ENCODE peak calls at places on chromosome 20, in six cellular contexts. S is stomach; V is CD8-positive, alpha-beta T cell; Y is HCT116; D is T-helper 9 cell; H is endothelial cell. J is an unnamed sample.

GRCh38 chr20:5776074-5776473 is 25.9 kb downstream of the SHLD1 start:
- DNase-seq in S (no peak), V (no peak), Y (no peak), D (no peak), H (no peak), J (no peak)

GRCh38 chr20:10671221-10671849 is 2.5 kb downstream of the JAG1 start:
- DNase-seq in S (peak; percentile 74), V (peak; percentile 28), Y (no peak), D (no peak), H (peak; percentile 50), J (peak; percentile 94)

GRCh38 chr20:40506567-40506966 is 182.5 kb downstream of the MAFB start:
- DNase-seq in S (peak; percentile 66), V (peak; percentile 13), Y (peak; percentile 78), D (no peak), H (no peak), J (peak; percentile 83)

GRCh38 chr20:9323622-9324021 is 190.8 kb upstream of the LAMP5 start:
- DNase-seq in S (no peak), V (no peak), Y (peak; percentile 7), D (no peak), H (peak; percentile 48), J (no peak)

GRCh38 chr20:53926428-53927028 is 143.9 kb downstream of the BCAS1 start:
- DNase-seq in S (peak; percentile 45), V (no peak), Y (no peak), D (no peak), H (no peak), J (peak; percentile 97)

GRCh38 chr20:11917663-11918062 is at the start of gene BTBD3:
- DNase-seq in S (peak; percentile 83), V (no peak), Y (no peak), D (no peak), H (no peak), J (no peak)

GRCh38 chr20:18666803-18667460 is 79.1 kb downstream of the DTD1 start:
- DNase-seq in S (no peak), V (no peak), Y (no peak), D (no peak), H (no peak), J (no peak)

GRCh38 chr20:3970016-3970415 is 45.3 kb downstream of the RNF24 start:
- DNase-seq in S (no peak), V (no peak), Y (no peak), D (no peak), H (no peak), J (no peak)

GRCh38 chr20:31740208-31740607 is 1.1 kb downstream of the TPX2 start:
- DNase-seq in S (no peak), V (no peak), Y (no peak), D (no peak), H (no peak), J (peak; percentile 57)

GRCh38 chr20:24781061-24781980 is 167.7 kb upstream of the CST7 start:
- DNase-seq in S (no peak), V (no peak), Y (no peak), D (no peak), H (peak; percentile 44), J (peak; percentile 34)

GRCh38 chr20:46348231-46348803 is 40.0 kb upstream of the CDH22 start:
- DNase-seq in S (no peak), V (no peak), Y (no peak), D (no peak), H (peak; percentile 46), J (no peak)

GRCh38 chr20:63850689-63851547 is 10.4 kb upstream of the ABHD16B start:
- DNase-seq in S (no peak), V (no peak), Y (no peak), D (no peak), H (no peak), J (no peak)

GRCh38 chr20:43949741-43950618 is 35.3 kb downstream of the TOX2 start:
- DNase-seq in S (peak; percentile 52), V (peak; percentile 75), Y (no peak), D (peak; percentile 63), H (no peak), J (no peak)

GRCh38 chr20:30594112-30594511 is 663.4 kb upstream of the DEFB115 start:
- DNase-seq in S (no peak), V (no peak), Y (no peak), D (no peak), H (no peak), J (no peak)

GRCh38 chr20:40961176-40961575 is 67.4 kb upstream of the TOP1 start:
- DNase-seq in S (peak; percentile 10), V (no peak), Y (no peak), D (no peak), H (no peak), J (no peak)

GRCh38 chr20:46128310-46129151 is 10.4 kb downstream of the CD40 start:
- DNase-seq in S (peak; percentile 29), V (no peak), Y (no peak), D (no peak), H (peak; percentile 63), J (peak; percentile 71)

GRCh38 chr20:21767739-21768223 is 62.3 kb downstream of the PAX1 start:
- DNase-seq in S (no peak), V (no peak), Y (no peak), D (no peak), H (peak; percentile 81), J (no peak)

GRCh38 chr20:62740286-62741141 is 31.9 kb downstream of the NTSR1 start:
- DNase-seq in S (peak; percentile 39), V (peak; percentile 84), Y (peak; percentile 97), D (peak; percentile 66), H (no peak), J (peak; percentile 94)